ENCODE peak calls at places on chromosomes 1 and 21, in nine cellular contexts. One of them, this sample, is unnamed.

GRCh38 chr1:219185486-219186117 is 11.9 kb downstream of the LYPLAL1 start:
- DNase-seq in substantia nigra: no peak
- DNase-seq in progenitor cell of endocrine pancreas: no peak
- DNase-seq in dermis microvascular lymphatic vessel endothelial cell: no peak
- DNase-seq in myocyte: no peak
- DNase-seq in small intestine: no peak
- DNase-seq in putamen: no peak
- DNase-seq in caudate nucleus: no peak
- DNase-seq in GM12865: peak; percentile 18
- DNase-seq in this sample: no peak

GRCh38 chr1:226535626-226536025 is 12.9 kb upstream of the STUM start:
- DNase-seq in progenitor cell of endocrine pancreas: no peak
- DNase-seq in substantia nigra: no peak
- DNase-seq in myocyte: no peak
- DNase-seq in dermis microvascular lymphatic vessel endothelial cell: no peak
- DNase-seq in GM12865: no peak
- DNase-seq in caudate nucleus: no peak
- DNase-seq in small intestine: no peak
- DNase-seq in putamen: no peak
- DNase-seq in this sample: no peak

GRCh38 chr1:119873166-119874025 is 22.9 kb downstream of the ADAM30 start:
- DNase-seq in GM12865: no peak
- DNase-seq in substantia nigra: no peak
- DNase-seq in myocyte: peak; percentile 63
- DNase-seq in putamen: no peak
- DNase-seq in progenitor cell of endocrine pancreas: no peak
- DNase-seq in small intestine: no peak
- DNase-seq in caudate nucleus: no peak
- DNase-seq in dermis microvascular lymphatic vessel endothelial cell: no peak
- DNase-seq in this sample: no peak

GRCh38 chr21:37225440-37225839 is 41.7 kb downstream of the VPS26C start:
- DNase-seq in caudate nucleus: no peak
- DNase-seq in putamen: no peak
- DNase-seq in substantia nigra: no peak
- DNase-seq in progenitor cell of endocrine pancreas: no peak
- DNase-seq in small intestine: peak; percentile 33
- DNase-seq in myocyte: no peak
- DNase-seq in GM12865: no peak
- DNase-seq in dermis microvascular lymphatic vessel endothelial cell: no peak
- DNase-seq in this sample: no peak

GRCh38 chr1:61047061-61047460 is 35.3 kb upstream of the NFIA start:
- DNase-seq in GM12865: no peak
- DNase-seq in caudate nucleus: no peak
- DNase-seq in myocyte: no peak
- DNase-seq in putamen: no peak
- DNase-seq in progenitor cell of endocrine pancreas: no peak
- DNase-seq in small intestine: no peak
- DNase-seq in substantia nigra: no peak
- DNase-seq in dermis microvascular lymphatic vessel endothelial cell: no peak
- DNase-seq in this sample: no peak

GRCh38 chr1:17998889-17999288 is 108.7 kb upstream of the IGSF21 start:
- DNase-seq in caudate nucleus: no peak
- DNase-seq in GM12865: peak; percentile 14
- DNase-seq in putamen: no peak
- DNase-seq in small intestine: no peak
- DNase-seq in substantia nigra: no peak
- DNase-seq in myocyte: no peak
- DNase-seq in progenitor cell of endocrine pancreas: no peak
- DNase-seq in dermis microvascular lymphatic vessel endothelial cell: no peak
- DNase-seq in this sample: no peak

GRCh38 chr1:6756455-6756854 is 28.8 kb upstream of the CAMTA1 start:
- DNase-seq in caudate nucleus: no peak
- DNase-seq in progenitor cell of endocrine pancreas: no peak
- DNase-seq in substantia nigra: no peak
- DNase-seq in dermis microvascular lymphatic vessel endothelial cell: no peak
- DNase-seq in myocyte: no peak
- DNase-seq in GM12865: no peak
- DNase-seq in putamen: no peak
- DNase-seq in small intestine: no peak
- DNase-seq in this sample: no peak

GRCh38 chr1:178275083-178275482 is 181.2 kb downstream of the RASAL2 start:
- DNase-seq in putamen: no peak
- DNase-seq in substantia nigra: no peak
- DNase-seq in small intestine: no peak
- DNase-seq in progenitor cell of endocrine pancreas: no peak
- DNase-seq in myocyte: no peak
- DNase-seq in dermis microvascular lymphatic vessel endothelial cell: no peak
- DNase-seq in caudate nucleus: no peak
- DNase-seq in GM12865: no peak
- DNase-seq in this sample: no peak

GRCh38 chr1:187577625-187578024 is 748.9 kb downstream of the PLA2G4A start:
- DNase-seq in putamen: no peak
- DNase-seq in progenitor cell of endocrine pancreas: no peak
- DNase-seq in myocyte: no peak
- DNase-seq in small intestine: no peak
- DNase-seq in caudate nucleus: no peak
- DNase-seq in dermis microvascular lymphatic vessel endothelial cell: no peak
- DNase-seq in GM12865: no peak
- DNase-seq in substantia nigra: no peak
- DNase-seq in this sample: no peak

GRCh38 chr1:46605242-46605641 is 1.2 kb upstream of the MKNK1 start:
- DNase-seq in GM12865: no peak
- DNase-seq in myocyte: no peak
- DNase-seq in small intestine: peak; percentile 23
- DNase-seq in substantia nigra: no peak
- DNase-seq in progenitor cell of endocrine pancreas: no peak
- DNase-seq in dermis microvascular lymphatic vessel endothelial cell: no peak
- DNase-seq in caudate nucleus: no peak
- DNase-seq in putamen: no peak
- DNase-seq in this sample: no peak